ENCODE peak calls at places on chromosomes 12 and 14, in nine cellular contexts. One of them, this sample, is unnamed.

GRCh38 chr14:73365727-73366126 is 92.6 kb downstream of the NUMB start:
- DNase-seq in GM20000: no peak
- DNase-seq in progenitor cell of endocrine pancreas: no peak
- DNase-seq in neural crest cell: no peak
- DNase-seq in DMS79: no peak
- DNase-seq in hippocampal formation: no peak
- DNase-seq in activated CD4-positive, alpha-beta T cell treated with anti-CD3 and anti-CD28 coated beads, Interleukin-2, amount 10 ng/mL, durations not matched to agents 7 days and 5 days: no peak
- DNase-seq in foreskin fibroblast: no peak
- DNase-seq in iris pigment epithelial cell: peak
- DNase-seq in this sample: no peak

GRCh38 chr12:74971201-74971600 is 238.4 kb downstream of the KCNC2 start:
- DNase-seq in activated CD4-positive, alpha-beta T cell treated with anti-CD3 and anti-CD28 coated beads, Interleukin-2, amount 10 ng/mL, durations not matched to agents 7 days and 5 days: no peak
- DNase-seq in hippocampal formation: no peak
- DNase-seq in iris pigment epithelial cell: no peak
- DNase-seq in progenitor cell of endocrine pancreas: no peak
- DNase-seq in foreskin fibroblast: no peak
- DNase-seq in DMS79: no peak
- DNase-seq in GM20000: no peak
- DNase-seq in neural crest cell: no peak
- DNase-seq in this sample: no peak

GRCh38 chr14:43647302-43647701 is 859.8 kb downstream of the FSCB start:
- DNase-seq in GM20000: no peak
- DNase-seq in foreskin fibroblast: no peak
- DNase-seq in DMS79: no peak
- DNase-seq in progenitor cell of endocrine pancreas: no peak
- DNase-seq in neural crest cell: no peak
- DNase-seq in iris pigment epithelial cell: no peak
- DNase-seq in hippocampal formation: no peak
- DNase-seq in activated CD4-positive, alpha-beta T cell treated with anti-CD3 and anti-CD28 coated beads, Interleukin-2, amount 10 ng/mL, durations not matched to agents 7 days and 5 days: no peak
- DNase-seq in this sample: no peak

GRCh38 chr12:67705394-67706370 is 57.1 kb downstream of the DYRK2 start:
- DNase-seq in foreskin fibroblast: peak
- DNase-seq in DMS79: no peak
- DNase-seq in GM20000: no peak
- DNase-seq in iris pigment epithelial cell: peak
- DNase-seq in progenitor cell of endocrine pancreas: no peak
- DNase-seq in neural crest cell: no peak
- DNase-seq in hippocampal formation: no peak
- DNase-seq in activated CD4-positive, alpha-beta T cell treated with anti-CD3 and anti-CD28 coated beads, Interleukin-2, amount 10 ng/mL, durations not matched to agents 7 days and 5 days: no peak
- DNase-seq in this sample: peak

GRCh38 chr12:76878899-76879709 is at the start of gene CSRP2:
- DNase-seq in iris pigment epithelial cell: peak
- DNase-seq in foreskin fibroblast: peak
- DNase-seq in neural crest cell: peak
- DNase-seq in GM20000: peak
- DNase-seq in hippocampal formation: peak
- DNase-seq in DMS79: peak
- DNase-seq in activated CD4-positive, alpha-beta T cell treated with anti-CD3 and anti-CD28 coated beads, Interleukin-2, amount 10 ng/mL, durations not matched to agents 7 days and 5 days: peak
- DNase-seq in progenitor cell of endocrine pancreas: peak
- DNase-seq in this sample: peak

GRCh38 chr14:100531591-100532121 is 55.6 kb downstream of the BEGAIN start:
- DNase-seq in hippocampal formation: no peak
- DNase-seq in DMS79: no peak
- DNase-seq in neural crest cell: no peak
- DNase-seq in GM20000: no peak
- DNase-seq in foreskin fibroblast: no peak
- DNase-seq in iris pigment epithelial cell: no peak
- DNase-seq in activated CD4-positive, alpha-beta T cell treated with anti-CD3 and anti-CD28 coated beads, Interleukin-2, amount 10 ng/mL, durations not matched to agents 7 days and 5 days: peak
- DNase-seq in progenitor cell of endocrine pancreas: peak
- DNase-seq in this sample: peak

GRCh38 chr14:92539875-92540274 is 26.3 kb downstream of the RIN3 start:
- DNase-seq in foreskin fibroblast: no peak
- DNase-seq in activated CD4-positive, alpha-beta T cell treated with anti-CD3 and anti-CD28 coated beads, Interleukin-2, amount 10 ng/mL, durations not matched to agents 7 days and 5 days: no peak
- DNase-seq in iris pigment epithelial cell: no peak
- DNase-seq in hippocampal formation: no peak
- DNase-seq in DMS79: no peak
- DNase-seq in progenitor cell of endocrine pancreas: no peak
- DNase-seq in GM20000: no peak
- DNase-seq in neural crest cell: no peak
- DNase-seq in this sample: peak

GRCh38 chr12:51318846-51319570 is 5.0 kb downstream of the BIN2 start:
- DNase-seq in foreskin fibroblast: no peak
- DNase-seq in iris pigment epithelial cell: no peak
- DNase-seq in activated CD4-positive, alpha-beta T cell treated with anti-CD3 and anti-CD28 coated beads, Interleukin-2, amount 10 ng/mL, durations not matched to agents 7 days and 5 days: peak
- DNase-seq in hippocampal formation: no peak
- DNase-seq in GM20000: peak
- DNase-seq in neural crest cell: no peak
- DNase-seq in DMS79: no peak
- DNase-seq in progenitor cell of endocrine pancreas: no peak
- DNase-seq in this sample: no peak

GRCh38 chr14:52923902-52924575 is 26.8 kb downstream of the FERMT2 start:
- DNase-seq in GM20000: no peak
- DNase-seq in neural crest cell: no peak
- DNase-seq in foreskin fibroblast: no peak
- DNase-seq in hippocampal formation: no peak
- DNase-seq in DMS79: no peak
- DNase-seq in progenitor cell of endocrine pancreas: no peak
- DNase-seq in activated CD4-positive, alpha-beta T cell treated with anti-CD3 and anti-CD28 coated beads, Interleukin-2, amount 10 ng/mL, durations not matched to agents 7 days and 5 days: peak
- DNase-seq in iris pigment epithelial cell: no peak
- DNase-seq in this sample: no peak

GRCh38 chr14:34190746-34191145 is 239.9 kb upstream of the EGLN3 start:
- DNase-seq in hippocampal formation: no peak
- DNase-seq in neural crest cell: no peak
- DNase-seq in DMS79: no peak
- DNase-seq in progenitor cell of endocrine pancreas: no peak
- DNase-seq in activated CD4-positive, alpha-beta T cell treated with anti-CD3 and anti-CD28 coated beads, Interleukin-2, amount 10 ng/mL, durations not matched to agents 7 days and 5 days: no peak
- DNase-seq in iris pigment epithelial cell: no peak
- DNase-seq in GM20000: no peak
- DNase-seq in foreskin fibroblast: no peak
- DNase-seq in this sample: no peak